ENCODE peak calls at places on chromosomes 12 and 14, in nine cellular contexts. F, N, D, R, Q, P, Y, L and E are unnamed samples. For H3K4me1, the result is how much of the 10 kb centered on the place peaks cover.

GRCh38 chr12:31118831-31119530 is 45.3 kb downstream of the DDX11 start:
- DNase-seq in F (no peak), N (no peak), D (peak), R (no peak), Q (no peak), P (no peak), Y (no peak), L (no peak), E (peak)

GRCh38 chr14:95667251-95667693 is 19.0 kb upstream of the TCL1B start:
- DNase-seq in F (no peak), N (no peak), D (peak), R (no peak), Q (no peak), P (no peak), Y (peak), L (no peak), E (no peak)

GRCh38 chr12:91885851-91886250 is 259.8 kb downstream of the BTG1 start:
- DNase-seq in F (no peak), N (no peak), D (no peak), R (no peak), Q (no peak), P (peak), Y (no peak), L (no peak), E (no peak)

GRCh38 chr12:88793091-88793490 is 212.8 kb upstream of the KITLG start:
- DNase-seq in F (no peak), N (no peak), D (no peak), R (no peak), Q (no peak), P (peak), Y (no peak), L (no peak), E (no peak)

GRCh38 chr12:76450690-76451089 is 102.5 kb upstream of the BBS10 start:
- DNase-seq in F (no peak), N (no peak), D (no peak), R (no peak), Q (no peak), P (peak), Y (no peak), L (peak), E (no peak)

GRCh38 chr14:75543258-75543657 is 21.0 kb downstream of the BATF start:
- DNase-seq in F (no peak), N (no peak), D (peak), R (no peak), Q (no peak), P (no peak), Y (no peak), L (no peak), E (no peak)

GRCh38 chr12:110543252-110543959 is 39.7 kb downstream of the PPTC7 start:
- DNase-seq in F (peak), N (no peak), D (no peak), R (no peak), Q (no peak), P (peak), Y (peak), L (peak), E (peak)

GRCh38 chr12:58171914-58172313 is 230.5 kb downstream of the ATP23 start:
- DNase-seq in F (no peak), N (no peak), D (no peak), R (no peak), Q (no peak), P (no peak), Y (no peak), L (peak), E (no peak)

GRCh38 chr12:116710367-116710766 is 27.5 kb downstream of the SPRING1 start:
- DNase-seq in F (no peak), N (no peak), D (peak), R (no peak), Q (no peak), P (no peak), Y (no peak), L (no peak), E (no peak)

DNA sequence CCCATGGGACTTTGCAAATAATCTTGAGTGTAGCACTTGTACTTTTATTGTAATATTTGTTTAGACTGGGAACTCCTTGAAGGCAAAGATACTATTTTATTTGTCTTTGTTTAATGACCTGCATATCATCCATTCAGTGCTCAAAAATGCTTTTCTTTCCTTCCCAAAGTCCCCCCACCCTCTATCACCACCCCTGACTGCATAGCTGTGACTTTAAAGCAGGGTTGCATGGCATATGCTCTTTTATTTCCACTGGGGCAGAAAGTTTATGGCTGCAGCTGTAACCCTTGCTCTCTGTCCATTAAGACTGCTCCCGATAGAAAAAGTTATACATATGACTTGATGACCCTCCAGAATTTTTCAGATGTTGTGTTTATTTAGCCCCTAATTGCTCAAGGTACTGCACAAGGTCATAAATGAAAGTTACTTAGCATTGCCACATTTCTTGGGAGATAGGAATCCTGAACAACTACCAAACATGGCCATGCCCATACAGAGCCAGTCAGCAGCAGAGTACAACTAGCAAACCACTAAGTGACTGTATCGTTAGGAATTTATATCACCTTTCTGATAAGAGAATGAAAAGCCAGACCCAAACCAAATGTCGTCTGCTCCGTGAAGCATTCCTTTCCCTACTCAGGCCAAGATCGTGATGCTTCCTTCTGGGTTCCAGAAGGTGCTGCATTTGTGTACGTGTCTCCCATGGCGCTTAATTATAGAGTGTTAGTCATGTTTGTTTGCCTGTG is 114.3 kb downstream of the DIP2B start:
- DNase-seq in F (no peak), N (no peak), D (no peak), R (no peak), Q (no peak), P (peak), Y (peak), L (peak), E (no peak)
- H3K4me1 ChIP-seq in F (half or more), N (under half), D (under half), R (under half), Q (under half), P (under half), Y (under half), L (half or more), E (under half)

GRCh38 chr14:49955013-49955412 is 62.1 kb downstream of the ARF6 start:
- DNase-seq in F (no peak), N (no peak), D (no peak), R (no peak), Q (no peak), P (no peak), Y (no peak), L (no peak), E (no peak)
- H3K4me1 ChIP-seq in F (under half), N (under half), D (half or more), R (under half), Q (under half), P (under half), Y (under half), L (under half), E (under half)

GRCh38 chr12:100229876-100230275 is 29.3 kb downstream of the ACTR6 start:
- DNase-seq in F (no peak), N (no peak), D (no peak), R (no peak), Q (no peak), P (peak), Y (no peak), L (no peak), E (no peak)
- H3K4me1 ChIP-seq in F (under half), N (under half), D (under half), R (under half), Q (under half), P (under half), Y (under half), L (under half), E (under half)

GRCh38 chr14:68960123-68960522 is 19.0 kb downstream of the ACTN1 start:
- DNase-seq in F (no peak), N (no peak), D (no peak), R (no peak), Q (no peak), P (no peak), Y (no peak), L (no peak), E (no peak)

GRCh38 chr14:68958553-68958952 is 20.5 kb downstream of the ACTN1 start:
- DNase-seq in F (no peak), N (no peak), D (no peak), R (no peak), Q (no peak), P (no peak), Y (no peak), L (no peak), E (no peak)

GRCh38 chr14:68957688-68958248 is 21.3 kb downstream of the ACTN1 start:
- DNase-seq in F (no peak), N (no peak), D (no peak), R (no peak), Q (no peak), P (no peak), Y (no peak), L (no peak), E (peak)

GRCh38 chr14:68956728-68957127 is 22.4 kb downstream of the ACTN1 start:
- DNase-seq in F (no peak), N (no peak), D (no peak), R (no peak), Q (no peak), P (no peak), Y (no peak), L (no peak), E (peak)

GRCh38 chr14:68959035-68959434 is 20.1 kb downstream of the ACTN1 start:
- DNase-seq in F (no peak), N (no peak), D (no peak), R (no peak), Q (no peak), P (no peak), Y (no peak), L (no peak), E (no peak)
- H3K4me1 ChIP-seq in F (half or more), N (under half), D (under half), R (under half), Q (under half), P (under half), Y (under half), L (under half), E (under half)

DNA sequence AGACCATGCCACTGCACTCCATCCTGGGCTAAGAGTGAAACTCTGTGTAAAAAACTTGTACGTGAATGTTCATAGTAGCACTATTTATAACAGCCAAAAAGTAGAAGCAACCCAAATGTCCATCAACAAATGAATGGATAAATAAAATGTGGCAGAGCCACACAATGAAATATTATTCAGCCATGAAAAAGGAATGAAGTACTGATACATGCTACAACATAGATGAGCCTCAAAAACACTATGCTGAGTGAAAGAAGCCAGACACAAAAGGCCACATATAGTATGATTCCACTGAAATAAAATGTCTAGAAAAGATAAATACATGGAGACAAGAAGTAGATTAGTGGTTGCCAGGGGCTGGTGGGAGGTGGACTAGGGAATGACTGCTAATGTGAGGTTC is 72.8 kb downstream of the KSR2 start:
- DNase-seq in F (no peak), N (no peak), D (no peak), R (no peak), Q (no peak), P (no peak), Y (no peak), L (no peak), E (no peak)
- H3K4me1 ChIP-seq in F (under half), N (under half), D (under half), R (under half), Q (under half), P (under half), Y (under half), L (under half), E (under half)